ENCODE peak calls at places on chromosomes 16 and 17, in five cellular contexts. Z, G, C, U and O are unnamed samples.

GRCh38 chr16:66207139-66207863 is 159.2 kb upstream of the CDH5 start:
- DNase-seq in Z (no peak), G (no peak), C (no peak), U (no peak), O (no peak)

GRCh38 chr17:60354223-60354622 is 37.7 kb downstream of the USP32 start:
- DNase-seq in Z (peak), G (no peak), C (no peak), U (no peak), O (peak)

GRCh38 chr16:30491744-30492308 is 19.3 kb downstream of the ITGAL start:
- DNase-seq in Z (peak), G (no peak), C (no peak), U (no peak), O (peak)

GRCh38 chr16:21277927-21278706 is at the start of gene CRYM:
- DNase-seq in Z (no peak), G (peak), C (peak), U (no peak), O (no peak)

GRCh38 chr16:67157892-67158635 is 1.6 kb downstream of the TRADD start:
- DNase-seq in Z (no peak), G (no peak), C (no peak), U (no peak), O (no peak)

GRCh38 chr16:82990155-82990554 is 363.4 kb downstream of the CDH13 start:
- DNase-seq in Z (no peak), G (no peak), C (no peak), U (no peak), O (peak)

GRCh38 chr17:22506231-22506630 is 813.9 kb downstream of the KCNJ18 start:
- DNase-seq in Z (no peak), G (no peak), C (no peak), U (peak), O (no peak)

GRCh38 chr16:58016841-58017446 is 8.6 kb upstream of the MMP15 start:
- DNase-seq in Z (no peak), G (peak), C (peak), U (no peak), O (no peak)

GRCh38 chr16:28826141-28826540 is 3.3 kb downstream of the ATXN2L start:
- DNase-seq in Z (no peak), G (no peak), C (no peak), U (no peak), O (no peak)

GRCh38 chr16:297832-298231 is 14.9 kb downstream of the PDIA2 start:
- DNase-seq in Z (no peak), G (no peak), C (no peak), U (no peak), O (no peak)

GRCh38 chr17:8807070-8807550 is 7.9 kb upstream of the MFSD6L start:
- DNase-seq in Z (no peak), G (no peak), C (no peak), U (no peak), O (peak)

GRCh38 chr16:72856797-72857196 is 191.1 kb downstream of the ZFHX3 start:
- DNase-seq in Z (no peak), G (no peak), C (no peak), U (no peak), O (no peak)

GRCh38 chr16:71537643-71538042 is 11.4 kb downstream of the CHST4 start:
- DNase-seq in Z (peak), G (no peak), C (no peak), U (no peak), O (peak)

GRCh38 chr16:14640538-14640937 is 7.8 kb downstream of the BFAR start:
- DNase-seq in Z (no peak), G (no peak), C (no peak), U (no peak), O (no peak)

GRCh38 chr16:77396461-77396860 is 38.4 kb downstream of the ADAMTS18 start:
- DNase-seq in Z (no peak), G (no peak), C (no peak), U (no peak), O (no peak)

GRCh38 chr17:63305857-63306256 is 140.2 kb downstream of the CYB561 start:
- DNase-seq in Z (no peak), G (no peak), C (no peak), U (no peak), O (no peak)

GRCh38 chr16:67277999-67278772 is 1.1 kb upstream of the PLEKHG4 start:
- DNase-seq in Z (peak), G (no peak), C (no peak), U (no peak), O (peak)

GRCh38 chr16:6343157-6343556 is 989.5 kb upstream of the RBFOX1 start:
- DNase-seq in Z (no peak), G (no peak), C (no peak), U (no peak), O (no peak)

GRCh38 chr17:8382052-8382879 is 727 bp downstream of the RPL26 start:
- DNase-seq in Z (no peak), G (no peak), C (no peak), U (no peak), O (peak)

GRCh38 chr16:35735403-35736251 is 2276.2 kb downstream of the TP53TG3F start:
- DNase-seq in Z (no peak), G (no peak), C (no peak), U (no peak), O (no peak)

GRCh38 chr16:9647981-9648701 is 534.1 kb downstream of the GRIN2A start:
- DNase-seq in Z (no peak), G (no peak), C (no peak), U (no peak), O (peak)

GRCh38 chr17:64130559-64131001 is 636 bp upstream of the ERN1 start:
- DNase-seq in Z (no peak), G (peak), C (no peak), U (no peak), O (peak)

GRCh38 chr17:77466596-77467223 is 325.9 kb downstream of the SEC14L1 start:
- DNase-seq in Z (no peak), G (no peak), C (no peak), U (no peak), O (no peak)

GRCh38 chr16:84406006-84406963 is 37.9 kb downstream of the ATP2C2 start:
- DNase-seq in Z (no peak), G (no peak), C (no peak), U (no peak), O (no peak)

GRCh38 chr16:31200821-31201510 is 1.6 kb downstream of the PYCARD start:
- DNase-seq in Z (no peak), G (no peak), C (no peak), U (peak), O (peak)

GRCh38 chr17:69757794-69758430 is 317.1 kb upstream of the KCNJ16 start:
- DNase-seq in Z (no peak), G (no peak), C (no peak), U (no peak), O (peak)

GRCh38 chr17:81578561-81579225 is 26.5 kb upstream of the FAAP100 start:
- DNase-seq in Z (no peak), G (no peak), C (no peak), U (no peak), O (no peak)

GRCh38 chr16:88560722-88561484 is 9.3 kb upstream of the ZC3H18 start:
- DNase-seq in Z (peak), G (no peak), C (no peak), U (no peak), O (peak)

GRCh38 chr17:34361478-34362061 is 1.5 kb downstream of the CCL1 start:
- DNase-seq in Z (peak), G (peak), C (peak), U (peak), O (peak)

DNA sequence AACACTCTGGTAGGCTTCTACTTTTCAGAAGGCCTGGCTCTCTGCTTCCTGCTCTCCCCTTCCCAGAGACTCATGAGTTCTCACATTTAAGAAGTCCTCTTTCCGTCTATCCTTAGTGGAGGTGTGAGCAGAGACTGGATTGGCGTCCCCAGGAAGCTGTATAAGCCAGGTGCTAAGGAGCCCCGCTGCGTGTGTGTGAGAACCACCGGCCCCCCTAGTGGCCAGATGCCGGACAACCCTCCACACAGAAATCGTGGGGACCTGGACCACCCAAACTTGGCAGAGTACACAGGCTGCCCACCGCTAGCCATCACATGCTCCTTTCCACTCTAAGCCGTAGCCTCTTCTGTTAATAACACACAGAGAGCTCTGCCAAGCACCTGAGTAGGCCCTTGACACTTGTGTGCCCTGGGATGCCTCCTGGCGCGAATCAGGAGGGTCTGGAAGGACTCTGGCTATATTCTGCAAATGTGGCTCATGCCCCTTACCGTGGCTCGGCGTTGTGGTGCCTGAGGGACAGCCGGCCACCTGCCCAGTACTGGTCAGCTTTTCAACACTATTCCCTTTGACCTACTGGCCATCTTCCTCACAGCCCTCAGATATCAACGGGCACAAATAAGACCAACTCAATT is 13.9 kb downstream of the CYB5D2 start:
- DNase-seq in Z (no peak), G (no peak), C (no peak), U (no peak), O (no peak)
- TF ChIP-seq CTCF in Z (no peak), G (no peak), C (peak), U (no peak), O (no peak)

GRCh38 chr17:49112936-49113335 is 19.6 kb upstream of the B4GALNT2 start:
- DNase-seq in Z (no peak), G (no peak), C (no peak), U (no peak), O (no peak)
- H3K4me3 ChIP-seq in Z (no peak), G (no peak), C (no peak), U (no peak), O (no peak)

GRCh38 chr16:56311208-56312027 is 113.9 kb downstream of the AMFR start:
- DNase-seq in Z (no peak), G (no peak), C (no peak), U (no peak), O (no peak)
- TF ChIP-seq CTCF in Z (no peak), G (no peak), C (peak), U (no peak), O (peak)

DNA sequence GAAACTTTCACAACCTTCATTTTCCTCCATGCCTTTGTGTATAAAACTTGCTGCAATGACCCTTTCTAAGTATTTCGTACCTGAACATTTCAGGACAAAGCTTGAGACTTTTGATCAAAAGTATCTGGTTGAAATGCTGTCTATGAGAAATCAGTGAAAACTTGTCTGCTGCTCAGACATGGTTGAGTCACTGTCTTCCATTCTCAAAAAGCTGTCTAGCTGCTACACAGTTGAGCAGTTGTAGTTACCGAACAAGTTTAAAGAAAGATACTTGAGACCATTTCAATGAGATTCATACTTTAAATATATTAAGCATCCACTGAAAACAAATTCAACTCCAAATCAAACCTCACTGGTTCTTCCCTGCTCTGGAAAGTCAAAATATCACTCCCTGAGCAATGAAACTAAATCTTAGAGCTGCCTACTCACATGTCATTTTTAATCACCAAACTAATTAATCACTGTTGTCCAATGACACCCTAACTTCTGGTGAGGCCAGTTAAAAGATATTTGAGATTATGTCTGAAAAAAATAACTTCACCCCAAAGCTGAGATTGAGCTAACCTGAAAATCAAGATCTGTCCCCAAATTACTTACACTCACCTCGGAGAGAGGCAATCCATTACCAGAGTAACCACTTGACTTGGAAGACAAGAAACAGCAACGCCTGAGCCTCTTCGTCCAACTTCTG is 503 bp downstream of the TMEM100 start:
- DNase-seq in Z (no peak), G (no peak), C (no peak), U (no peak), O (no peak)
- H3K4me3 ChIP-seq in Z (peak), G (peak), C (peak), U (no peak), O (peak)

DNA sequence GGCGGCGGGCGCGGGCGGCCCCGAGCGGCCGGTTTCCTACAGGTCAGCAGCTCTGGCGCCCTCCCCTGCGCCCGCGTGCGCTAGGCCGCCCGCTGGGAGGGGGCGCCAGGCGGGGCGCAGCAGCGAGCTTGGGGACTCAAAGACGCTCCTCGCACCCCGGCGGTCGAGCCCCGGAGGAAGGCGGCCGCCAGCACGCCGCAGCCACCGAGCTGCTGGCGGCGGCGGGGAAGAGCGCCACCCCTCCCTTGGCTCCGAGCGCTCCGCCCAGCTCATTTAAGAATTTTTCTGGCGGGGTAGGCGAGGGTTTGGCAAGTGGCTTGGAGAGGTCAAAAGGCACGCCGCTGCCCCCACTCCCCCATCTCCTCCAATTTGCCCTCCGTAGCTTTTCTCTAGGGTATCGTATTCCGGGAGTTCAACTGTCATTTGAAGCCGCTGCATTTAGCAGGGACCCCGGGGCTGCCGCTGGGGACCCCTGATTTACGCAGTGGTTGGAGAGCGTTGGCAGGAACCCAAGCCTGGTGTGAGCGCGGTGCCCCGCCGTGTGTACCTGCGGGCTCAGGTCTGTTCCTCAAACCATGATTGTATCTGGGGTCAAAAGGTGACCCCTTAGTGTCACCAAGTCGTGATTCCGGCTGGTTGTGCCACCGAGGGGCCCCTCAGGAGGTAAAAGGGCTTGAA is 59.5 kb upstream of the GSE1 start:
- DNase-seq in Z (no peak), G (peak), C (peak), U (peak), O (peak)
- TF ChIP-seq CTCF in Z (no peak), G (peak), C (peak), U (no peak), O (peak)

DNA sequence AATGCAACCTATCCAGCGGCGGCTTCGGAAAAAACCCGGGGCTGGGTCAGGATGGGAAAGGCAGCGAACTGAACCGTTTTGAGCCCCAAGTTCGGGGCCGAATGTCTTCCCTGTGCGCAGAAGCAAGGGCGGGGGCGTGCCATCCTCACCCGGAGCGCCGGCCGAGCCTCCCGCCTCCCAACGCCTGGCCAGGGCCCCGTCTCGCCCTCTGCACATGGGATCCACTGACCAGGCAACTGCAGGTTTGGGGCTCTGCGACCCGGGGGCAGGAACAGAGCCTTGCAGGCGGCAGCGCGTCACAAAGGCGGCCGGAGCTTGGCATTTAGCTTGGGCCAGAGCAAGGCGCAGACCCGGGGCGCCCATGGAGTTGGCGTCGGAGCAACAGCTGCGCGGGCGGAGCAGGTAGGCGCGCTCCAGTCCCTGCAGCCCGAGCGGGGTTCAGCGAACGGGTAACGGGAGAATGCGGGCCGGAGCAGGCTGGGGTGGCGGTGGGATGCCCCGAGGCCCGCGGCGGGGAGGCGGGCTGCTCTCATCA is at the start of gene FBXO39:
- DNase-seq in Z (no peak), G (peak), C (no peak), U (no peak), O (no peak)
- H3K4me3 ChIP-seq in Z (no peak), G (no peak), C (no peak), U (no peak), O (no peak)

DNA sequence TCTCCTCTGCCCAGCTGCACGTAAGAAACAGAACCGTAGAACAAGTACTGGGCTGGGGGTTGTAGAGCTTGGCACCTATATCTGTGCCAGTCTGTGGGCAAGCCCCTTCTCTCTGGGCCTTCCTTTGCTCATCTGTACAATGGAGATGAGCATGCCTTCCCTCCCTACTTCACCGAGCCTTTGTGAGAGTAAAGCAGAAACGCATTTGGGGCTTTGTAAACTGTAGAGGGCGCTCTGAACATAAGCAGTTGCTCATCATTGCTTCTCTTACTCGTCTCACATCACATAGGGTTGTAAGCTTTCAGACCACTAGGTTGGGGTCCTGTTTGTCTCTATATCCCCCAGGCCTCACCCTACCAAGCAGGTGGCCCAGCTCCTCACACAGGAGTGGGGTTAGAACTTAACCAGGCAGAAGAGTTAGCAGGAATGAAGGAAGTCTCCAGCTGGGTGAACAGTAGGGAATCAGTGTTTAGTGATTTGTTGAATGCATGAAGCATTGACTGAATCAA is 15.1 kb downstream of the SAMD14 start:
- DNase-seq in Z (no peak), G (no peak), C (no peak), U (no peak), O (peak)
- TF ChIP-seq CTCF in Z (peak), G (peak), C (peak), U (peak), O (peak)

GRCh38 chr17:15971108-15971507 is 26.2 kb downstream of the ADORA2B start:
- DNase-seq in Z (no peak), G (no peak), C (no peak), U (no peak), O (peak)
- H3K4me3 ChIP-seq in Z (no peak), G (no peak), C (no peak), U (no peak), O (no peak)

GRCh38 chr16:2969545-2970521 is 685 bp downstream of the PAQR4 start:
- DNase-seq in Z (no peak), G (peak), C (peak), U (peak), O (peak)
- TF ChIP-seq CTCF in Z (peak), G (peak), C (peak), U (no peak), O (peak)

DNA sequence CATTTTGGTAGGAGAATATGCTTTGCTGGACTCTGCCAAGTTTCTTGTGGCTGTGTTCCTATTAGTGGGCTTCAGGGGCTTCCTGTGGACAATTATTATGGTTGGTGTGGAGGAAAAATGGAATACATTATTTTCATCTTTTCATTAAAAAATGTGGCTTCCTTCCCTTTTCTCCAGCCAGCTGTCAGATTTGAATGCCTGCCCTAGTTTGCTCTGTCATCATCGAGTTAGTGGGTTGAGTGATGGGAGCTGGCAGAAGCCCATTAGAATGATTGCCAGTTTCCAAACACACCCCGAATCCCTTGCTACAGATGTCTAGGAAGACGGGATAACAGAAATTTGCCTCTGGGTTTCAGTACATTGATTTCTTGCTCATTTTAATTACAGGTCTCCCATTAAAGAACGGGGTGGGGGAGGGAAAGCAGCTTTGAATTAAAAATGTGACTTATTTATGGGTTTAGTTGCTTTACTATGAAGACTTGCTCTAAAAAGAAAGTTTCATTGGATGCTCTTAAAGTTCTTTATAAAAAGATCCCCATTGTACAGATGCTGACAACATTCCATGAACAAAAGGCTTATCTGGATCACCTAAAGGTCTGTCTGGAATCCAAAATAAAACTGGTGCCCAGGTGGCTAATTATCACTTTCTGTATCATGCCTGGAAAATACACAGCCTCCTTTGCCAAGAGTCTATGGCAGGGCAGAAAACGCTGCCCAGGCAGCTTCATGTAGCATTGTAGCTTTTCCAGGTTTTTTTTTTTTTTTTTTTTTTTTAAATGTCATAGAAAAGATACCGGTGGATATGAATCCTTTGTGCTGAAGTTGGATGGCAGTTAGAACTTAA is 103.6 kb downstream of the PRKCA start:
- DNase-seq in Z (no peak), G (no peak), C (no peak), U (no peak), O (no peak)
- H3K4me3 ChIP-seq in Z (no peak), G (no peak), C (no peak), U (no peak), O (no peak)